ENCODE peak calls at places on chromosomes 13 and 19, in four cellular contexts. S is mesendoderm; N is RWPE2; K is CD4-positive, CD25-positive, alpha-beta regulatory T cell. U is an unnamed sample.

GRCh38 chr13:102902789-102903347 is 57.0 kb downstream of the ERCC5 start:
- DNase-seq in S (peak), N (no peak), K (no peak), U (no peak)

GRCh38 chr19:16888629-16889371 is at the start of gene F2RL3:
- DNase-seq in N (no peak), K (no peak), S (no peak), U (peak)

GRCh38 chr13:20188649-20189553 is 3.8 kb downstream of the GJB2 start:
- DNase-seq in K (no peak), S (peak), N (no peak), U (no peak)

GRCh38 chr13:71661921-71662320 is 205.1 kb downstream of the DACH1 start:
- DNase-seq in K (no peak), N (no peak), S (no peak), U (no peak)

GRCh38 chr19:54191671-54192453 is 754 bp downstream of the TSEN34 start:
- DNase-seq in S (no peak), K (no peak), N (no peak), U (no peak)

GRCh38 chr19:45863840-45864628 is at the start of gene FOXA3:
- DNase-seq in N (no peak), S (peak), K (peak), U (no peak)

GRCh38 chr19:50214699-50215543 is 11.5 kb downstream of the MYH14 start:
- DNase-seq in K (no peak), N (no peak), S (peak), U (peak)

GRCh38 chr13:71785361-71785760 is 81.6 kb downstream of the DACH1 start:
- DNase-seq in K (no peak), N (no peak), S (no peak), U (no peak)

GRCh38 chr13:30845297-30846214 is 60.5 kb upstream of the MEDAG start:
- DNase-seq in N (no peak), S (no peak), K (no peak), U (no peak)

GRCh38 chr19:41563847-41564514 is 12.0 kb upstream of the CEACAM21 start:
- DNase-seq in N (no peak), K (peak), S (peak), U (no peak)

DNA sequence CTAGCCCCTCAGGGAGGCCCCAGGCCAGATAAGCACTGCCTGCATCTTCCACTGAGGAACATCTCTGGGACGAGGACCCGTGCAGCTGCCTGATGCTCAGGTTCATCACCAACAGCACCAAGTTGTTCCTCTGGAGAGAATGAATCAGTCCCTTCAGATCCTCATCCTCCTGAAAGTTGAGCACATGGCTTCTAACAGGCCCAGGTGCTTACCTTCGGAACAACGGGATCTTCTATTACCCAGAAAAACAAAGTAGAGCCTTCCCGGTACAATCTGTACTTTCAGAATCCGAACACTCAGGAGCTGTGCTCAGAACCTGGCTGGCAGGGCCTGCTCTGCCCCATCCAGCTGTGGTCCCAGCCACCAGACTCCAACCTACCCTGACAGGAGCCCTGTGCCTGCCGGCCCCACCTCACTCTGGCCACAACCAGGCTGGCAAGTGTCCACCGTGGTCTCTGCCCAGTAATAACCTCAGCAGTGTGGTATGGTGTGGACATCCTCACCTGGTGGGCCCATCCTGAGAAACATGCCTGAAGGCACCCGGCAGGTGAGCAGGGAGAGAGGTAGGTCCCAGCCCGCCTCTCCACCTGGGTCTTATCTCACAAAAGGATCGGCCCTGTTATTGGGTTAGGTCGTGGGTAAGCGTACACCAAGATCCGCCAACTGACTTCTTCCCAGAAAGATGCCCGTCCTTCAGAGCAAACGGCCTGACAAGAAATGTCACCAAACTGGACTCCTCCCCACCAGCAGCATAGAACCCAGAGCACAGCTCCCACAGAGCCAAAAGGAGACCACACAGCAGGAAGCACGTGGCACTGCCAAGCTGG is 34.1 kb downstream of the ELL start:
- DNase-seq in K (no peak), N (no peak), S (no peak), U (no peak)
- H3K27ac ChIP-seq in K (no peak), N (peak), S (no peak), U (no peak)

DNA sequence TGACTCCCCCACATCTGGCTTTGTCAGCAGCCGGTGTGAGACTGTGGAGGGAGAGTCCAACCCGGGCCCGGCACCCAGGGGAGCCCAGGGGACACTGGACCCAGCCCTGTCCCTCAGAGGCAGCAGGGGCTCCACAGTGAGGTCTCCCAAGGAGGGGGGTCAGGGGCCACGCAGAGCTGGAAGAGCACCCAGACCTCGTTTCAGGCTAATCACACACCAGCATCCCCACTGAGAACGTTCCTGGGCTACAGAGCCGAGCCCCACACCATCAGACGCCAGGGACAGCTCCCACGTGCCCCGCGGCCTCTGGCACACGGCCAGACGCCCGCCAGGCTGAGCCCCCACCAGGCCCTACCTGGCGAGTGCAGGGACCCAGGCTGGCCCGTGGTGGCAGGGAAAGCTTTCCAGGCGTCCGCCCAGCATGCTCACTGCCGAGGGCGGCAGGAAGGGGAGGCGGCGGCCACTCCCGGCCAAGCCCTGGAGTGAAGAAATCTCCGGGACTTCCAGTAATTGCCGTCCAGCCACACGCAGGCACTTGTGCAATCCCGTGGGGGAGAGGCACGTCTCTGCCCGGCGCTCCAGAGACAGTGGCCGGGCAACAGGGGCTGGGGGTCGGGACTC is 19.2 kb downstream of the SBNO2 start:
- DNase-seq in K (no peak), S (no peak), N (no peak), U (peak)
- H3K27ac ChIP-seq in K (no peak), S (no peak), N (peak), U (peak)

GRCh38 chr13:21402586-21403307 is 56.4 kb downstream of the ZDHHC20 start:
- DNase-seq in S (no peak), N (no peak), K (no peak), U (no peak)

GRCh38 chr13:21405309-21405708 is 53.8 kb downstream of the ZDHHC20 start:
- DNase-seq in S (no peak), N (no peak), K (no peak), U (no peak)

GRCh38 chr13:21395953-21396352 is 63.1 kb downstream of the ZDHHC20 start:
- DNase-seq in K (no peak), S (no peak), N (no peak), U (no peak)

DNA sequence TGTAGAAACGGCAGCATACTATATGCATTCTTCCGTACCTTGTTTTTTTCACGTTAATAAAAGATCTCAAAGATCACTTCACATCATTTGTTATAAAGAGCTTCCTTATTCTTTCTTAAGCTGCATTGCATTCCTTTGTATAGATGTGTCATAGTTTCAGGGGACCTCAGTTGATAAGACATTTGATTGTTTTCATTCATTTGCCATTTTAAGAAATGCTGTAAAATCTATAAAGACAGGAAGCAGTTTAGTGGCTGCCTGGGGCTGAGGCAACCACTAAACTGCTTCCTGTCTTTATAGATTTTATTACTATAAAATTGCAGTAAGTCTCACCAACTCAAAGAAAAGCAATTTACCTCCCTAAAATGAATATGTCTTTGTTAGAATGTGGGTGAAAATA is 59.4 kb downstream of the ZDHHC20 start:
- DNase-seq in S (no peak), K (peak), N (no peak), U (no peak)
- H3K27ac ChIP-seq in S (no peak), K (no peak), N (no peak), U (no peak)

GRCh38 chr13:111046590-111047141 is 68.4 kb upstream of the ARHGEF7 start:
- DNase-seq in S (no peak), N (no peak), K (no peak), U (peak)
- H3K27ac ChIP-seq in S (no peak), N (no peak), K (no peak), U (no peak)

DNA sequence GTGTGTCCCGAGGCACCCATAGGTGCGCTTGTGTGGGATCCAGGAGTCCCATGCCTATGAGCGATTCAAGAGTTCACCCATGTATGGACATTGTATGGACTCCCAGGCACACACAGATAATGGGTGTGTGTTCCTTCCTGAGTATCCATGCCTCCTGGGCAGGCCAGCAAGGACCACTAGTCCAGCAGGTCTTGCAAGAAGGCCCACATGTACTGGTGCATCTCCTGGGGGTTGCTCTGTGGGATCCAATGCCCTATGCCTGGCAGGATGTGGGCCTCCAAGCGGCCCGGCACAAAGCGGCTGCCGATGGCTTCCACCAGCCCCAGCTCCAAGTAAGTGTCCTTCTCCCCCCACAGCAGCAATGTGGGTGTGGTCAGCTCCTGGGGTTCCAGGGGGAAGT is 5.0 kb downstream of the EPHX3 start:
- DNase-seq in S (no peak), N (no peak), K (no peak), U (no peak)
- H3K27ac ChIP-seq in S (no peak), N (no peak), K (no peak), U (no peak)

GRCh38 chr19:607301-608154 is 17.8 kb downstream of the HCN2 start:
- DNase-seq in S (no peak), K (no peak), N (no peak), U (no peak)
- H3K27ac ChIP-seq in S (no peak), K (no peak), N (no peak), U (no peak)

GRCh38 chr13:114107686-114108081 is 24.7 kb downstream of the RASA3 start:
- DNase-seq in N (no peak), S (no peak), K (no peak), U (no peak)
- H3K27ac ChIP-seq in N (no peak), S (no peak), K (peak), U (no peak)

GRCh38 chr13:98930014-98930625 is 47.7 kb downstream of the DOCK9 start:
- DNase-seq in N (no peak), K (no peak), S (no peak), U (no peak)
- H3K27ac ChIP-seq in N (no peak), K (peak), S (peak), U (peak)

DNA sequence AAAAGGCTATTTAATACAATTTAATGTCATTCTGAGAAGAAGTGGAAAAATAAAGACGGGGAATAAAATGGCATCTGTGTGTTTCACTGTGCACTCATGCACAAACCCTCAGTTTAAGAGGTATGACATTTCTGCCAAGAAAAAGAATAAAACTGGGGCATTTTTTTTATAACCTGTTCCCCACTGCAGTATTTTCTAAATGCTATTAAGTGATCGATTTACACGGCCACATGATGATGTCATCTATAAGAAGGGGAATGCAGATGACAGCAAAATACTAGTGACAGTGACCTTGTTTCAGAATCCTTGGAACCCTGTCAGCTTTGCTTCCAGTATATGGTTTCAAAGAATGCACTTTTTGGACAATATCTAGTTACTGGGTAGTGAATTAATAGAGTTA is 21.2 kb upstream of the ZNF536 start:
- DNase-seq in K (no peak), N (no peak), S (no peak), U (no peak)
- H3K27ac ChIP-seq in K (no peak), N (no peak), S (no peak), U (no peak)